ENCODE peak calls at places on chromosomes 16 and 17, in six cellular contexts. C is K562, V is HCT116, X is HepG2, K is A549, N is SK-N-SH. Z is an unnamed sample.

GRCh38 chr16:6903671-6904070 is 429.0 kb upstream of the RBFOX1 start:
- DNase-seq in C (no peak), V (no peak), X (no peak), K (no peak), N (no peak), Z (no peak)

GRCh38 chr17:29793501-29793900 is 136.5 kb downstream of the SSH2 start:
- DNase-seq in X (no peak), N (no peak), C (no peak), K (no peak), V (no peak), Z (no peak)

GRCh38 chr17:3318336-3318735 is 20.2 kb upstream of the OR3A1 start:
- DNase-seq in K (peak; percentile 55), X (no peak), V (no peak), C (no peak), N (no peak), Z (no peak)

GRCh38 chr17:28744104-28744801 is 442 bp downstream of the TRAF4 start:
- DNase-seq in X (peak; percentile 71), N (peak; percentile 91), K (peak; percentile 81), V (no peak), C (peak; percentile 91), Z (no peak)

GRCh38 chr16:10881479-10882030 is 4.6 kb downstream of the CIITA start:
- DNase-seq in K (no peak), X (no peak), N (no peak), C (no peak), V (no peak), Z (no peak)

GRCh38 chr16:57260294-57260929 is 15.4 kb downstream of the ARL2BP start:
- DNase-seq in K (no peak), X (no peak), V (no peak), N (no peak), C (peak; percentile 44), Z (no peak)

GRCh38 chr16:14510939-14511797 is 118.9 kb downstream of the PARN start:
- DNase-seq in K (peak; percentile 69), C (no peak), X (peak; percentile 99), V (no peak), N (no peak), Z (no peak)

GRCh38 chr17:37118738-37119137 is 170.0 kb downstream of the AATF start:
- DNase-seq in N (no peak), V (no peak), K (no peak), C (no peak), X (no peak), Z (no peak)

GRCh38 chr16:48420437-48420836 is 35.2 kb upstream of the SIAH1 start:
- DNase-seq in K (no peak), C (no peak), V (no peak), X (no peak), N (no peak), Z (no peak)

GRCh38 chr16:31108035-31108793 is at the start of gene BCKDK:
- DNase-seq in N (peak; percentile 93), V (peak; percentile 42), K (peak; percentile 75), X (peak; percentile 58), C (peak; percentile 88), Z (peak; percentile 73)

GRCh38 chr16:78605548-78606097 is 506.2 kb downstream of the WWOX start:
- DNase-seq in C (no peak), N (no peak), X (no peak), K (no peak), V (no peak), Z (no peak)

GRCh38 chr17:11553135-11553534 is 45.1 kb upstream of the DNAH9 start:
- DNase-seq in N (no peak), K (no peak), X (no peak), C (no peak), V (no peak), Z (no peak)

GRCh38 chr16:22763655-22764054 is 50.3 kb upstream of the HS3ST2 start:
- DNase-seq in C (no peak), N (peak; percentile 63), X (no peak), V (no peak), K (no peak), Z (no peak)

GRCh38 chr17:50184611-50185398 is 16.6 kb downstream of the COL1A1 start:
- DNase-seq in V (no peak), N (no peak), C (peak; percentile 36), X (no peak), K (no peak), Z (peak; percentile 63)

GRCh38 chr16:71883193-71883848 is 661 bp downstream of the ZNF821 start:
- DNase-seq in C (peak; percentile 37), K (peak; percentile 31), V (no peak), N (no peak), X (no peak), Z (no peak)

GRCh38 chr16:77849640-77850258 is 61.4 kb downstream of the VAT1L start:
- DNase-seq in C (no peak), X (no peak), V (no peak), N (no peak), K (no peak), Z (no peak)

GRCh38 chr17:41965694-41966375 is 760 bp upstream of the CNP start:
- DNase-seq in K (peak; percentile 71), N (peak; percentile 54), X (peak; percentile 88), V (peak; percentile 82), C (peak; percentile 84), Z (no peak)

GRCh38 chr16:23754594-23755483 is at the start of gene CHP2:
- DNase-seq in N (peak; percentile 58), V (no peak), C (peak; percentile 93), X (no peak), K (no peak), Z (no peak)

GRCh38 chr17:7574176-7574953 is 5.1 kb upstream of the CD68 start:
- DNase-seq in C (no peak), N (no peak), X (no peak), V (no peak), K (no peak), Z (peak; percentile 0)

GRCh38 chr17:45757431-45758218 is 26.5 kb upstream of the CRHR1 start:
- DNase-seq in C (no peak), K (no peak), V (no peak), N (no peak), X (no peak), Z (no peak)

GRCh38 chr16:89200124-89200849 is at the start of gene SLC22A31:
- DNase-seq in X (peak; percentile 70), C (no peak), N (peak; percentile 36), V (no peak), K (no peak), Z (peak; percentile 31)

GRCh38 chr17:81470944-81471803 is 41.4 kb downstream of the ACTG1 start:
- DNase-seq in X (no peak), K (no peak), V (no peak), C (no peak), N (peak; percentile 68), Z (no peak)

GRCh38 chr17:75240394-75241142 is 20.8 kb downstream of the GGA3 start:
- DNase-seq in N (peak; percentile 83), V (peak; percentile 35), C (peak; percentile 88), X (peak; percentile 58), K (peak; percentile 77), Z (peak; percentile 60)

GRCh38 chr17:67482784-67483183 is 105.7 kb downstream of the PITPNC1 start:
- DNase-seq in V (no peak), X (no peak), K (no peak), N (no peak), C (no peak), Z (no peak)

GRCh38 chr17:549197-550040 is 165.2 kb downstream of the VPS53 start:
- DNase-seq in K (no peak), V (no peak), N (no peak), C (no peak), X (no peak), Z (no peak)
- TF ChIP-seq REST in K (no peak), V (no peak), N (no peak), C (no peak), X (no peak), Z (no peak)

DNA sequence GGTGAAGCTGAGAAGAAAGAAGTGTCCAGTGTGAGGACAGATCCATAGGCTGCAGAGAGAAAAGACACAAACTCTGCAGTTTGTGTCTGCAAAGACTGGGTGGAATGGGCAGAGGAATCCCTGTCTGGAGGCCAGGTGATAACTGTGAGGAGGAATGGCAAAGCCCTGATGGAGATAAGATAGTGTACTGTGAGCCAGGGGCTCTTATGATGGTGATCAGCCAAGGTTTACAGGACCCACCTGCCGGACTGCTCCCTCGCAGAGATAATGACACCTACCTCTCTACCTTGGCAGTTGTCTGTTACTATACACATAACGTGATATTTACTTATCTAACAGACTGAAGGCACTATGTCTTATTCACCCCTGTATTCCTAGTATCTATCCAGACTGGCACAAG is 92.6 kb upstream of the ASIC2 start:
- DNase-seq in C (no peak), N (no peak), X (no peak), K (no peak), V (no peak), Z (no peak)
- TF ChIP-seq CTCF in C (no peak), N (no peak), X (no peak), K (no peak), V (no peak), Z (no peak)

DNA sequence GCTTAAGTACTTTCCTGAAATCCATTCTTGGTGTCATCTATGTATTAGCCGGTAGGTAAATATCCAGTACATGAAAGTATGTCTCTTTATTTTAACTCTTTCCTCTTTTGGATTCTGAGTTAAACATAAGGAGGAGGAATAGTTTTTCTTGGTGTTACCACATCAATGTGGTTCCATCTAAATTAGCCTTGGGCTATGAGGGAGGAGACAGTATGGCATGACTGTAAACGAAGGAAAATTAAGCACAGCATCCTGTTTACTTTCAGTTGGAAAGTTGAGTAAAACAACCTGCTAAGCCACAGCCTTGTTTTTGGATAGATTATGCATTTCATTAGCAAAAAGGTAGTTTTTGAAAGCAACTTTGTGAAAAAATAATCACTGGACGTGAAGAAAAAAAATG is 693.0 kb upstream of the SOX9 start:
- DNase-seq in V (no peak), C (no peak), X (no peak), N (no peak), K (no peak), Z (no peak)
- TF ChIP-seq REST in V (no peak), C (no peak), X (no peak), N (no peak), K (no peak), Z (no peak)

DNA sequence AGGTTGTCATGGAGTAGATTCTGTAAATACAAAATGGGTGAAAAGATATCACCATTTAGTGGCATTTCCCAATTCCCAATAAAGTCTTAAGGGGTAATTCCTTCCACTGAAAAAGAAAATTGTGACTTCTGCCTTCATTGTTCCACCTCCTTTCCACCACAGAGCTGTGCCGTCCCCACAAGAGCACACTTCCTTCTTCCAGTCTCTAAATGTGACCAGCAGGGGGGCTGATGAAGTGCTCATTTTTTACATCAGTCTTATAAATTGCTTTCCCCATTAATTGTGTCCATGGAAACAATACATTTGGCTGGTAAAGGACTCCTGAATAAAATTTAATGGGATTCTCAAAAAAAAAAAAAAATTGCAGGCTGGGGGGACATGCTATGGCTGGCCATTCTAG is 260.8 kb upstream of the PSMD7 start:
- DNase-seq in C (peak; percentile 39), X (peak; percentile 12), V (peak; percentile 7), K (peak; percentile 25), N (peak; percentile 62), Z (peak; percentile 23)
- TF ChIP-seq CTCF in C (no peak), X (no peak), V (no peak), K (peak; percentile 6), N (peak; percentile 37), Z (no peak)